ENCODE peak calls at places on chromosomes 4 and X, in four cellular contexts. D, X, Y and I are unnamed samples.

GRCh38 chrX:9906919-9907318 is 60.2 kb upstream of the CLDN34 start:
- DNase-seq in D (peak), X (no peak), Y (no peak), I (no peak)

GRCh38 chr4:38815879-38816782 is 11.5 kb upstream of the TLR1 start:
- DNase-seq in D (peak), X (no peak), Y (no peak), I (no peak)

GRCh38 chr4:15240764-15241163 is 187.1 kb upstream of the C1QTNF7 start:
- DNase-seq in D (peak), X (no peak), Y (no peak), I (no peak)

GRCh38 chrX:26925088-26925487 is 538.1 kb downstream of the PPP4R3C start:
- DNase-seq in D (peak), X (no peak), Y (no peak), I (no peak)

GRCh38 chrX:79094075-79094832 is 50.2 kb upstream of the GPR174 start:
- DNase-seq in D (no peak), X (no peak), Y (no peak), I (no peak)

GRCh38 chrX:85379174-85379907 is at the start of gene POF1B:
- DNase-seq in D (peak), X (no peak), Y (no peak), I (peak)

GRCh38 chr4:153620352-153620751 is 63.7 kb upstream of the TLR2 start:
- DNase-seq in D (no peak), X (no peak), Y (no peak), I (no peak)

GRCh38 chr4:151998723-151999122 is 237.9 kb upstream of the GATB start:
- DNase-seq in D (no peak), X (no peak), Y (no peak), I (no peak)

GRCh38 chr4:171308661-171309060 is 504.5 kb upstream of the GALNTL6 start:
- DNase-seq in D (no peak), X (no peak), Y (no peak), I (no peak)

GRCh38 chr4:141501395-141501794 is 135.0 kb upstream of the IL15 start:
- DNase-seq in D (no peak), X (no peak), Y (no peak), I (no peak)

GRCh38 chr4:1502976-1503375 is 96.7 kb upstream of the NKX1-1 start:
- DNase-seq in D (no peak), X (peak), Y (no peak), I (no peak)

GRCh38 chr4:55378617-55379467 is 16.9 kb upstream of the TMEM165 start:
- DNase-seq in D (peak), X (no peak), Y (no peak), I (peak)

GRCh38 chrX:110454336-110454735 is 95.7 kb downstream of the RTL9 start:
- DNase-seq in D (no peak), X (no peak), Y (no peak), I (no peak)

GRCh38 chr4:169342906-169343560 is 72.3 kb upstream of the SH3RF1 start:
- DNase-seq in D (peak), X (no peak), Y (no peak), I (no peak)

GRCh38 chrX:34875204-34875603 is 67.4 kb upstream of the FAM47B start:
- DNase-seq in D (peak), X (no peak), Y (no peak), I (no peak)

GRCh38 chrX:150731795-150732194 is 38.6 kb downstream of the MTMR1 start:
- DNase-seq in D (peak), X (no peak), Y (peak), I (no peak)